ENCODE peak calls at places on chromosomes 11 and 22, in eight cellular contexts. H is choroid plexus epithelial cell, W is lower leg skin, T is mammary epithelial cell, Q is astrocyte of the cerebellum, Z is psoas muscle, S is A549, G is dorsolateral prefrontal cortex. X is an unnamed sample.

GRCh38 chr22:41030891-41031290 is 61.5 kb upstream of the EP300 start:
- DNase-seq in H (peak; percentile 81), W (no peak), T (peak; percentile 75), Q (peak; percentile 75), Z (no peak), S (no peak), G (no peak), X (no peak)

GRCh38 chr22:28826921-28827320 is 26.6 kb upstream of the XBP1 start:
- DNase-seq in H (no peak), W (no peak), T (no peak), Q (no peak), Z (no peak), S (no peak), G (no peak), X (no peak)

GRCh38 chr22:30116362-30117117 is 36.3 kb downstream of the HORMAD2 start:
- DNase-seq in H (peak; percentile 67), W (no peak), T (peak; percentile 76), Q (peak; percentile 4), Z (no peak), S (no peak), G (no peak), X (no peak)

GRCh38 chr11:1049071-1049405 is 12.5 kb upstream of the MUC6 start:
- DNase-seq in H (no peak), W (no peak), T (no peak), Q (no peak), Z (peak; percentile 24), S (no peak), G (no peak), X (peak; percentile 25)

GRCh38 chr11:72075109-72075508 is 5.2 kb downstream of the NUMA1 start:
- DNase-seq in H (no peak), W (no peak), T (no peak), Q (no peak), Z (no peak), S (peak; percentile 35), G (no peak), X (no peak)

GRCh38 chr11:32500001-32500400 is 64.7 kb upstream of the WT1 start:
- DNase-seq in H (no peak), W (no peak), T (no peak), Q (no peak), Z (no peak), S (no peak), G (no peak), X (no peak)

GRCh38 chr11:93622043-93622442 is 39.4 kb upstream of the CEP295 start:
- DNase-seq in H (peak; percentile 19), W (no peak), T (no peak), Q (no peak), Z (no peak), S (peak; percentile 6), G (no peak), X (no peak)

GRCh38 chr11:1844221-1845094 is 5.7 kb downstream of the TNNI2 start:
- DNase-seq in H (peak; percentile 31), W (no peak), T (no peak), Q (no peak), Z (peak; percentile 83), S (peak; percentile 50), G (no peak), X (peak; percentile 85)

GRCh38 chr11:8808226-8808585 is 102.8 kb upstream of the AKIP1 start:
- DNase-seq in H (no peak), W (no peak), T (no peak), Q (no peak), Z (no peak), S (no peak), G (no peak), X (no peak)

GRCh38 chr11:124535552-124536232 is 7.8 kb downstream of the OR8B12 start:
- DNase-seq in H (peak; percentile 73), W (no peak), T (no peak), Q (no peak), Z (no peak), S (peak; percentile 11), G (no peak), X (no peak)

GRCh38 chr11:3108183-3108721 is 51.0 kb upstream of the CARS1 start:
- DNase-seq in H (no peak), W (no peak), T (no peak), Q (no peak), Z (peak; percentile 46), S (no peak), G (peak; percentile 9), X (peak; percentile 50)

GRCh38 chr11:92642146-92642919 is 327.1 kb upstream of the MTNR1B start:
- DNase-seq in H (no peak), W (no peak), T (peak; percentile 32), Q (no peak), Z (no peak), S (no peak), G (no peak), X (no peak)

GRCh38 chr22:38230108-38230825 is 28.5 kb downstream of the MAFF start:
- DNase-seq in H (peak; percentile 50), W (peak; percentile 60), T (no peak), Q (no peak), Z (no peak), S (peak; percentile 60), G (no peak), X (peak; percentile 87)

GRCh38 chr22:39528080-39528661 is 4.4 kb downstream of the RPS19BP1 start:
- DNase-seq in H (no peak), W (no peak), T (no peak), Q (no peak), Z (peak; percentile 55), S (no peak), G (no peak), X (no peak)

GRCh38 chr22:39528681-39529486 is 3.7 kb downstream of the RPS19BP1 start:
- DNase-seq in H (peak; percentile 97), W (peak; percentile 85), T (peak; percentile 85), Q (peak; percentile 85), Z (peak; percentile 95), S (peak; percentile 92), G (peak; percentile 90), X (peak; percentile 90)

GRCh38 chr22:39530692-39531331 is 1.7 kb downstream of the RPS19BP1 start:
- DNase-seq in H (peak; percentile 74), W (no peak), T (no peak), Q (no peak), Z (no peak), S (no peak), G (no peak), X (no peak)

GRCh38 chr22:39529487-39529851 is 3.1 kb downstream of the RPS19BP1 start:
- DNase-seq in H (no peak), W (no peak), T (no peak), Q (no peak), Z (no peak), S (no peak), G (no peak), X (no peak)

DNA sequence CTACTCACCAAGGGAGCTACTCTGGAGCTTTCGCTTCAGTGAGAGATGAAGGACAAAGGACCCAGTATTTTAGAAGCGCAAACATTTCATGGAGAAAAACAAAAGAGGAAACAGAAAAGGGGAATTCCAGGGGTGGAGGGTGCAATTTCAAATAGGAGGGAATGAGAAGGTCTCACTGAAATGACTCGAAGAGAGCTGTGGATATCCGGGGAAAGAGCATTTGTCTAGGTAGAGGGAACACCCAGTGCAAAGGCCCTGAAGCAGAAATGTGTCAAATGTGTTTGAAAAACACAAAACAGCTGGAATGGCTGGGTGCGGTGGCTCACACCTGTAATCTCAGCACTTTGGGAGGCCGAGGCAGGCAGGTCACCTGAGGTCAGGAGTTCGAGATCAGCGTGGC is 2.4 kb downstream of the RPS19BP1 start:
- DNase-seq in H (no peak), W (no peak), T (no peak), Q (no peak), Z (no peak), S (no peak), G (no peak), X (no peak)
- H3K4me3 ChIP-seq in H (no peak overlapping the region), W (no peak overlapping the region), T (no peak overlapping the region), Q (no peak overlapping the region), Z (peak overlapping the region; percentile 54), S (no peak overlapping the region), G (no peak overlapping the region), X (no peak overlapping the region)

DNA sequence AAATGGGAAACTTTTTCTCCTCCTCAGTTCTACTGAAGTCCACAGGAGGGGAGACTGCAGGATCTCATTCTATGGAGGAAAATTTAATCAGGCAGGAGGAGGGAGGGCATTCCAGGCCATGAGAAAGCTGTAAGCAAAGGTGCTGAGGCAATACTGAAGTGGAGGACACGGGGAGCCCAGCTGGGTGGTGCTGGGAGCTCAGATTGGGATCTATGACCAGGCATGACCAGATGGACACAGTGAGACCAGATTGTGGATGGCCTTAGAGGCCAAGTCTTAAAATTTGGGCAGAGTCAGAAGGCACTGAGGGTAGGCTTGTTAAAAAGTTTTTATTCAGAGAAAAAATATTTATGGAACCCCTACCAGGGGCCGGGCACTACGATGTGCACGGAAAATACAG is 3.5 kb upstream of the SPON1 start:
- DNase-seq in H (no peak), W (no peak), T (no peak), Q (no peak), Z (no peak), S (no peak), G (no peak), X (no peak)
- H3K4me3 ChIP-seq in H (no peak overlapping the region), W (no peak overlapping the region), T (no peak overlapping the region), Q (no peak overlapping the region), Z (no peak overlapping the region), S (no peak overlapping the region), G (no peak overlapping the region), X (no peak overlapping the region)

DNA sequence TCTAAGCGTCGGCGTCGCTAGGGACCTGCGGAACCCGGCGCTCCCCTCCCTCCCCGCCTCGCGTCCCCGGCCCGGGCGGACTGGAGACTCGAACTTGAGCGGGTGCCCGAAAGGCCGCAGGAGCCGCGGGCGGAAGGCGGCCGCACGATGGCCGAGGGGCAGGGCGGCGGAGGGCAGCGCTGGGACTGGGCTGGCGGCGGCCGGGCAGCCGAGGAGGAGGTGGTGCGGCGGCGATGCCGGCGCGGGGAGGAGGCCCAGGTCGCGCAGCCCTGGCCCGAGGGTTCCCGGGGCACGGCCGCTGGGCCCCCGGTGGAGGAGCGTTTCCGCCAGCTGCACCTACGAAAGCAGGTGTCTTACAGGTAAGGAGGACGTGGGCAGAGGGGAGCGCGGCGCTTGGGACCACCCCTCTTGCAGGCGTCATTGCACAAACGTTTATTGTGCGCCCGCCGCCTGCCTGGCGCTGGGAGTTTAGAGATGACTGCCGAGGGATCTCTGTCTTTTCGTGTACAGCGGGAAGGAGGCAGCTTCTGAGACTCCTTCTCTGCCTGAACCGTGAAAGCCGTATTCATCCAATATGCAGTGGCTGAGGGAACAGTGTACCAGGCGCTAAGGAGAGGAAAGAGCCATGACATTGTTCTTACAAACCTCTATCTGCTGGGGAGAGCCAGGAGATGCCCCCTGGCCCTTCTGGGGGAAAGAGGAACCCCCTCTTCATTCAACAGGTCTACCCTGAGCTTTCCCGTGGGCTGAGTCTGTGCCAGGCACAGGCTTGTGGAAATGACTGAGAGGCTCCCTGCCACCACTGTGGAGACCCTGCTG is 13.9 kb upstream of the DGKZ start:
- DNase-seq in H (no peak), W (no peak), T (no peak), Q (no peak), Z (no peak), S (no peak), G (no peak), X (no peak)
- H3K4me3 ChIP-seq in H (peak overlapping the region; percentile 30), W (no peak overlapping the region), T (no peak overlapping the region), Q (peak overlapping the region; percentile 14), Z (peak overlapping the region; percentile 62), S (peak overlapping the region; percentile 28), G (peak overlapping the region; percentile 59), X (peak overlapping the region; percentile 43)

DNA sequence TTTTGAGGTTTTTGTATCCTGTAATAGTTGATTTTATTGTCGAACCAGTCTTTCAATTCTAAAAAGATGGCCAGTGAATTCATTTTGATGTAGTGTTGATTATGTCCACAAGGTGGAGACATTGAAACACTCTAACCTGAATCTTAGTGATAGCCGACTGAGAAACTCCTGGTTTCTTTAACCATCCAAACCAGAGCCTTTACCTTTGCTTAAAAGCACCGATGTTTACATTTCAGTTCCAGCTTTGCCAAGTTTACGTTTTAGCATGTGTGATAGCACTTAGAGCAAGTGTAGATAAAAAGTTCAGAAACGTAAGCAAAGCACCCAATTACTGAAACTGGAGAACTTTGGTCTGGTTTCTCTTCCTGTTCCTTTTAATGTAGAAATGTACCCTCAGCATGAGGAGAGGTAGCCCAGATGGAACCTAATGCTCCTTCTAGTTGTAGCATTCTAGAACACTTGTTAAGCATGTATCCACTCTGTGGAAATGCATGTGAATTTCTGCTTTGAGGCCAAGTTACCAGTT is 208.7 kb downstream of the DBX1 start:
- DNase-seq in H (peak; percentile 77), W (no peak), T (peak; percentile 62), Q (no peak), Z (no peak), S (peak; percentile 64), G (no peak), X (no peak)
- H3K4me3 ChIP-seq in H (peak overlapping the region; percentile 33), W (no peak overlapping the region), T (no peak overlapping the region), Q (no peak overlapping the region), Z (no peak overlapping the region), S (no peak overlapping the region), G (no peak overlapping the region), X (no peak overlapping the region)

X was measured in right cardiac atrium.